ENCODE peak calls at places on chromosome 9, in eight cellular contexts. G is HEK293T; I is NCI-H1417; X is NCI-H2029; Y is A172; W is activated T-helper 1 cell treated with Interleukin-2 at 50 U/mL for 16 hours; T is stimulated activated CD8-positive, alpha-beta memory T cell treated with anti-CD3 and anti-CD28 coated beads, Interleukin-4, amount 100 ng/mL, for 1 hour; R is ELR. E is an unnamed sample.

GRCh38 chr9:98903938-98904560 is 39.7 kb upstream of the COL15A1 start:
- DNase-seq in G (no peak), I (no peak), X (no peak), Y (no peak), W (no peak), T (no peak), R (no peak), E (no peak)

GRCh38 chr9:22279621-22280020 is 167.0 kb upstream of the DMRTA1 start:
- DNase-seq in G (no peak), I (no peak), X (no peak), Y (no peak), W (no peak), T (no peak), R (no peak), E (no peak)

GRCh38 chr9:88781500-88782391 is 209.5 kb upstream of the S1PR3 start:
- DNase-seq in G (peak; percentile 53), I (no peak), X (no peak), Y (peak; percentile 81), W (no peak), T (no peak), R (peak; percentile 24), E (no peak)

GRCh38 chr9:5593904-5594303 is 35.0 kb upstream of the RIC1 start:
- DNase-seq in G (no peak), I (no peak), X (no peak), Y (no peak), W (no peak), T (no peak), R (no peak), E (no peak)

GRCh38 chr9:92978345-92978875 is 31.1 kb downstream of the FGD3 start:
- DNase-seq in G (no peak), I (no peak), X (no peak), Y (no peak), W (no peak), T (no peak), R (no peak), E (no peak)

GRCh38 chr9:87750726-87751125 is 24.8 kb downstream of the CTSL start:
- DNase-seq in G (no peak), I (no peak), X (no peak), Y (no peak), W (no peak), T (no peak), R (no peak), E (no peak)

GRCh38 chr9:87213948-87214347 is 266.6 kb upstream of the GAS1 start:
- DNase-seq in G (no peak), I (no peak), X (no peak), Y (no peak), W (no peak), T (no peak), R (peak; percentile 59), E (no peak)

GRCh38 chr9:116187570-116188170 is 34.1 kb downstream of the PAPPA start:
- DNase-seq in G (no peak), I (no peak), X (no peak), Y (no peak), W (no peak), T (no peak), R (no peak), E (no peak)

GRCh38 chr9:137316012-137316981 is 14.2 kb upstream of the NRARP start:
- DNase-seq in G (no peak), I (peak; percentile 79), X (no peak), Y (no peak), W (no peak), T (no peak), R (peak; percentile 50), E (peak; percentile 48)

GRCh38 chr9:15509931-15510788 is 610 bp downstream of the PSIP1 start:
- DNase-seq in G (peak; percentile 48), I (peak; percentile 71), X (no peak), Y (peak; percentile 26), W (peak; percentile 55), T (peak; percentile 37), R (peak; percentile 51), E (peak; percentile 61)

GRCh38 chr9:76560481-76560891 is 101.5 kb downstream of the GCNT1 start:
- DNase-seq in G (no peak), I (no peak), X (no peak), Y (peak; percentile 47), W (no peak), T (no peak), R (peak; percentile 66), E (no peak)

GRCh38 chr9:136372561-136373299 is 739 bp downstream of the CARD9 start:
- DNase-seq in G (no peak), I (peak; percentile 29), X (no peak), Y (peak; percentile 75), W (no peak), T (no peak), R (peak; percentile 76), E (no peak)

GRCh38 chr9:133167096-133167695 is 3.5 kb upstream of the GBGT1 start:
- DNase-seq in G (no peak), I (no peak), X (no peak), Y (no peak), W (no peak), T (no peak), R (no peak), E (no peak)

GRCh38 chr9:93232388-93232965 is 48.5 kb downstream of the WNK2 start:
- DNase-seq in G (no peak), I (no peak), X (no peak), Y (no peak), W (no peak), T (no peak), R (no peak), E (no peak)

GRCh38 chr9:91151014-91151740 is 210.5 kb downstream of the AUH start:
- DNase-seq in G (no peak), I (no peak), X (no peak), Y (peak; percentile 73), W (no peak), T (no peak), R (peak; percentile 96), E (peak; percentile 37)

GRCh38 chr9:21813575-21814473 is 11.4 kb downstream of the MTAP start:
- DNase-seq in G (peak; percentile 60), I (no peak), X (peak; percentile 77), Y (no peak), W (peak; percentile 9), T (peak; percentile 34), R (peak; percentile 89), E (peak; percentile 32)

GRCh38 chr9:82645591-82645990 is 417.4 kb downstream of the RASEF start:
- DNase-seq in G (no peak), I (no peak), X (no peak), Y (peak; percentile 30), W (no peak), T (no peak), R (no peak), E (no peak)

GRCh38 chr9:127177682-127178265 is 55.3 kb upstream of the ANGPTL2 start:
- DNase-seq in G (no peak), I (no peak), X (no peak), Y (no peak), W (no peak), T (no peak), R (no peak), E (no peak)

GRCh38 chr9:106644661-106645060 is 218.3 kb upstream of the ZNF462 start:
- DNase-seq in G (no peak), I (no peak), X (no peak), Y (no peak), W (no peak), T (no peak), R (no peak), E (no peak)

GRCh38 chr9:19161257-19162025 is 34.1 kb upstream of the PLIN2 start:
- DNase-seq in G (no peak), I (no peak), X (no peak), Y (peak; percentile 96), W (no peak), T (no peak), R (peak; percentile 99), E (no peak)

GRCh38 chr9:126722922-126723806 is 81.7 kb upstream of the ZBTB43 start:
- DNase-seq in G (no peak), I (peak; percentile 73), X (no peak), Y (peak; percentile 66), W (peak; percentile 70), T (peak; percentile 56), R (peak; percentile 30), E (peak; percentile 40)

GRCh38 chr9:122398371-122398924 is 27.6 kb downstream of the PTGS1 start:
- DNase-seq in G (no peak), I (no peak), X (no peak), Y (no peak), W (no peak), T (no peak), R (no peak), E (no peak)

GRCh38 chr9:134502261-134503211 is 139.1 kb upstream of the COL5A1 start:
- DNase-seq in G (no peak), I (no peak), X (no peak), Y (peak; percentile 96), W (no peak), T (no peak), R (peak; percentile 96), E (no peak)

GRCh38 chr9:82598254-82599039 is 464.5 kb downstream of the RASEF start:
- DNase-seq in G (no peak), I (peak; percentile 5), X (no peak), Y (no peak), W (no peak), T (no peak), R (no peak), E (no peak)

GRCh38 chr9:19946446-19947109 is 157.7 kb upstream of the SLC24A2 start:
- DNase-seq in G (peak; percentile 42), I (no peak), X (no peak), Y (peak; percentile 20), W (no peak), T (no peak), R (peak; percentile 56), E (no peak)

GRCh38 chr9:123059472-123060220 is 26.2 kb downstream of the GPR21 start:
- DNase-seq in G (no peak), I (no peak), X (no peak), Y (no peak), W (no peak), T (no peak), R (no peak), E (no peak)

GRCh38 chr9:81616141-81616540 is 73.2 kb downstream of the TLE1 start:
- DNase-seq in G (no peak), I (no peak), X (no peak), Y (no peak), W (no peak), T (no peak), R (no peak), E (no peak)

GRCh38 chr9:92529124-92529523 is 6.7 kb downstream of the ECM2 start:
- DNase-seq in G (no peak), I (no peak), X (no peak), Y (no peak), W (no peak), T (no peak), R (no peak), E (no peak)

GRCh38 chr9:119117409-119117808 is 251.8 kb downstream of the BRINP1 start:
- DNase-seq in G (no peak), I (no peak), X (no peak), Y (no peak), W (no peak), T (no peak), R (no peak), E (no peak)

GRCh38 chr9:133162802-133163558 is 734 bp downstream of the GBGT1 start:
- DNase-seq in G (no peak), I (no peak), X (no peak), Y (no peak), W (no peak), T (no peak), R (no peak), E (no peak)

GRCh38 chr9:130043654-130044623 is 950 bp upstream of the FNBP1 start:
- DNase-seq in G (no peak), I (no peak), X (no peak), Y (no peak), W (no peak), T (no peak), R (peak; percentile 48), E (no peak)

GRCh38 chr9:14967450-14968321 is 57.5 kb upstream of the FREM1 start:
- DNase-seq in G (no peak), I (no peak), X (peak; percentile 27), Y (no peak), W (no peak), T (no peak), R (no peak), E (no peak)

GRCh38 chr9:17905356-17906203 is 326.7 kb downstream of the SH3GL2 start:
- DNase-seq in G (peak; percentile 10), I (no peak), X (no peak), Y (no peak), W (no peak), T (no peak), R (no peak), E (no peak)

GRCh38 chr9:82991684-82992083 is 71.3 kb downstream of the RASEF start:
- DNase-seq in G (no peak), I (peak; percentile 12), X (peak; percentile 75), Y (no peak), W (no peak), T (no peak), R (no peak), E (no peak)

E was measured in CD8-positive, alpha-beta T cell.